ENCODE peak calls at places on chromosomes 2 and 18, in ten cellular contexts. E, V, O, R, C, L, N, G, Y and Z are unnamed samples.

GRCh38 chr2:235220331-235220730 is 268.5 kb downstream of the SH3BP4 start:
- DNase-seq in R (no peak), Y (no peak), E (no peak), N (no peak), L (no peak), V (no peak), C (no peak), G (no peak), O (no peak), Z (no peak)

GRCh38 chr18:62976227-62976626 is 260.9 kb downstream of the PHLPP1 start:
- DNase-seq in O (no peak), N (no peak), Y (no peak), C (no peak), V (no peak), L (no peak), E (no peak), G (no peak), R (no peak), Z (no peak)

GRCh38 chr2:226450141-226450540 is 349.5 kb downstream of the IRS1 start:
- DNase-seq in G (no peak), R (no peak), Y (no peak), O (no peak), N (no peak), E (no peak), V (no peak), C (no peak), L (no peak), Z (no peak)

GRCh38 chr18:80225685-80226084 is 21.6 kb downstream of the PARD6G start:
- DNase-seq in L (no peak), Y (no peak), V (peak), G (no peak), C (no peak), N (no peak), R (no peak), O (no peak), E (no peak), Z (no peak)

GRCh38 chr2:36410681-36411080 is 55.1 kb downstream of the CRIM1 start:
- DNase-seq in C (no peak), N (no peak), Y (no peak), G (no peak), O (no peak), R (no peak), V (no peak), L (no peak), E (no peak), Z (no peak)

GRCh38 chr2:677056-677949 is at the start of gene TMEM18:
- DNase-seq in O (peak), V (peak), N (peak), E (peak), Y (peak), G (peak), L (peak), R (peak), C (peak), Z (peak)

GRCh38 chr2:220845766-220846273 is 726.3 kb downstream of the EPHA4 start:
- DNase-seq in O (no peak), Y (no peak), E (no peak), G (no peak), R (no peak), N (no peak), V (no peak), L (no peak), C (no peak), Z (no peak)

GRCh38 chr2:56522605-56523089 is 338.9 kb downstream of the CCDC85A start:
- DNase-seq in E (no peak), L (peak), G (peak), V (no peak), Y (no peak), C (peak), O (no peak), R (no peak), N (peak), Z (peak)

GRCh38 chr2:153871231-153872221 is at the start of gene GALNT13:
- DNase-seq in C (no peak), O (peak), N (peak), G (peak), V (peak), E (peak), Y (no peak), L (no peak), R (peak), Z (peak)

GRCh38 chr18:42976869-42977268 is 138.6 kb downstream of the RIT2 start:
- DNase-seq in C (no peak), G (no peak), R (no peak), N (no peak), L (no peak), O (no peak), Y (no peak), E (no peak), V (no peak), Z (no peak)

GRCh38 chr2:191245046-191245868 is at the start of gene MYO1B:
- DNase-seq in L (peak), Y (peak), G (peak), V (peak), N (peak), E (peak), C (peak), R (no peak), O (peak), Z (no peak)

GRCh38 chr2:218046234-218046633 is 22.8 kb upstream of the RUFY4 start:
- DNase-seq in O (no peak), G (no peak), E (no peak), C (no peak), R (no peak), V (no peak), N (no peak), Y (no peak), L (no peak), Z (no peak)

GRCh38 chr18:77061946-77062517 is 70.6 kb downstream of the MBP start:
- DNase-seq in R (no peak), E (no peak), G (no peak), L (no peak), V (no peak), N (no peak), C (no peak), Y (peak), O (no peak), Z (no peak)

GRCh38 chr2:217289153-217289908 is 429.5 kb upstream of the TNP1 start:
- DNase-seq in N (peak), R (no peak), E (no peak), V (no peak), L (no peak), O (peak), C (no peak), G (no peak), Y (no peak), Z (no peak)

GRCh38 chr2:1856481-1856880 is 112.2 kb upstream of the PXDN start:
- DNase-seq in L (no peak), N (no peak), E (no peak), Y (no peak), C (no peak), R (no peak), G (no peak), V (no peak), O (no peak), Z (no peak)

GRCh38 chr2:100238471-100238870 is 83.8 kb downstream of the LONRF2 start:
- DNase-seq in L (no peak), G (no peak), C (no peak), V (no peak), N (no peak), O (no peak), Y (no peak), R (no peak), E (no peak), Z (no peak)

GRCh38 chr2:40202798-40203400 is 249.0 kb downstream of the SLC8A1 start:
- DNase-seq in C (no peak), L (no peak), G (no peak), V (no peak), E (no peak), O (no peak), R (no peak), Y (no peak), N (no peak), Z (no peak)

GRCh38 chr2:132627542-132627941 is 42.5 kb downstream of the LYPD1 start:
- DNase-seq in V (no peak), G (no peak), O (no peak), N (no peak), C (no peak), Y (no peak), E (no peak), R (no peak), L (no peak), Z (no peak)

GRCh38 chr2:159497256-159497655 is 119.1 kb downstream of the BAZ2B start:
- DNase-seq in N (no peak), O (no peak), Y (no peak), R (peak), C (peak), V (peak), G (no peak), E (no peak), L (no peak), Z (no peak)

GRCh38 chr2:177625744-177626655 is 233.4 kb downstream of the AGPS start:
- DNase-seq in V (no peak), G (no peak), Y (no peak), L (no peak), C (no peak), O (no peak), E (no peak), R (no peak), N (peak), Z (peak)

GRCh38 chr2:190098851-190099250 is 36.3 kb upstream of the MSTN start:
- DNase-seq in Y (no peak), C (no peak), L (no peak), E (no peak), G (no peak), V (no peak), R (no peak), N (no peak), O (no peak), Z (no peak)

GRCh38 chr2:43071629-43072550 is 154.5 kb downstream of the ZFP36L2 start:
- DNase-seq in Y (peak), C (no peak), N (no peak), G (no peak), E (no peak), V (no peak), O (no peak), L (no peak), R (no peak), Z (no peak)

GRCh38 chr18:26436176-26437031 is 111.9 kb downstream of the KCTD1 start:
- DNase-seq in Y (no peak), V (peak), R (no peak), L (no peak), E (no peak), O (no peak), N (no peak), C (peak), G (no peak), Z (no peak)

GRCh38 chr2:1136071-1136470 is 185.4 kb downstream of the SNTG2 start:
- DNase-seq in Y (no peak), G (no peak), V (peak), C (peak), O (no peak), E (no peak), R (no peak), N (no peak), L (no peak), Z (peak)

GRCh38 chr2:234363011-234363487 is 133.8 kb downstream of the ARL4C start:
- DNase-seq in L (peak), E (no peak), R (no peak), V (peak), N (no peak), G (peak), Y (no peak), C (peak), O (peak), Z (peak)

GRCh38 chr2:153474407-153474806 is 4.2 kb downstream of the RPRM start:
- DNase-seq in L (no peak), Y (no peak), V (no peak), E (no peak), N (no peak), O (no peak), C (no peak), G (no peak), R (no peak), Z (no peak)

GRCh38 chr18:21901423-21901822 is 160.8 kb downstream of the MIB1 start:
- DNase-seq in E (no peak), G (no peak), O (no peak), R (no peak), L (no peak), Y (no peak), N (no peak), C (no peak), V (no peak), Z (no peak)

GRCh38 chr2:164826293-164827243 is 15.1 kb downstream of the COBLL1 start:
- DNase-seq in Y (no peak), G (no peak), R (peak), N (peak), O (no peak), L (no peak), E (no peak), V (no peak), C (peak), Z (no peak)

GRCh38 chr2:15041429-15041837 is 408.9 kb downstream of the LRATD1 start:
- DNase-seq in V (no peak), Y (no peak), N (no peak), G (no peak), C (no peak), L (no peak), E (no peak), O (no peak), R (no peak), Z (no peak)

GRCh38 chr2:182542501-182543258 is 115.8 kb upstream of the PDE1A start:
- DNase-seq in R (no peak), E (no peak), O (no peak), Y (no peak), G (no peak), N (no peak), V (peak), L (no peak), C (no peak), Z (no peak)

GRCh38 chr2:105294844-105295481 is 34.6 kb downstream of the TGFBRAP1 start:
- DNase-seq in N (peak), E (peak), Y (no peak), C (peak), G (peak), O (peak), L (no peak), R (no peak), V (peak), Z (no peak)

GRCh38 chr2:47323009-47323821 is 79.7 kb upstream of the MSH2 start:
- DNase-seq in R (peak), E (peak), G (peak), Y (peak), V (peak), O (peak), L (peak), N (peak), C (peak), Z (peak)

GRCh38 chr18:79519751-79520472 is 124.2 kb downstream of the NFATC1 start:
- DNase-seq in E (no peak), N (no peak), V (no peak), R (no peak), L (no peak), G (no peak), O (no peak), Y (peak), C (no peak), Z (no peak)

GRCh38 chr2:175035806-175036205 is 30.6 kb upstream of the CHN1 start:
- DNase-seq in Y (no peak), R (no peak), L (no peak), O (no peak), E (no peak), V (no peak), G (no peak), N (no peak), C (no peak), Z (no peak)

GRCh38 chr18:29361843-29362242 is 1184.9 kb upstream of the CDH2 start:
- DNase-seq in R (no peak), L (no peak), N (no peak), V (no peak), E (no peak), Y (no peak), O (no peak), G (peak), C (no peak), Z (no peak)

GRCh38 chr2:204871246-204871953 is 326.1 kb downstream of the PARD3B start:
- DNase-seq in R (no peak), O (no peak), L (no peak), C (peak), G (no peak), Y (no peak), V (no peak), E (no peak), N (peak), Z (no peak)

GRCh38 chr2:218028189-218028495 is 25.3 kb upstream of the TNS1 start:
- DNase-seq in C (no peak), Y (no peak), O (no peak), L (no peak), N (no peak), E (no peak), G (no peak), R (peak), V (no peak), Z (no peak)